ENCODE peak calls at places on chromosomes 11 and 22, in four cellular contexts. O is IMR-90, N is H1, S is mesendoderm. Q is an unnamed sample.

GRCh38 chr11:43852057-43852636 is 28.5 kb upstream of the ALKBH3 start:
- DNase-seq in O (peak), N (peak), S (peak), Q (peak)

GRCh38 chr22:43533656-43534428 is 122.0 kb downstream of the MPPED1 start:
- DNase-seq in O (no peak), N (no peak), S (no peak), Q (no peak)

GRCh38 chr11:128330203-128330602 is 257.2 kb downstream of the ETS1 start:
- DNase-seq in O (no peak), N (no peak), S (peak), Q (no peak)

GRCh38 chr11:118789501-118790356 is 1.2 kb downstream of the DDX6 start:
- DNase-seq in O (no peak), N (peak), S (peak), Q (no peak)

GRCh38 chr22:18994056-18994455 is 58.0 kb upstream of the PRODH start:
- DNase-seq in O (no peak), N (peak), S (no peak), Q (no peak)

GRCh38 chr11:97621282-97621681 is 1231.5 kb downstream of the JRKL start:
- DNase-seq in O (no peak), N (no peak), S (no peak), Q (no peak)

GRCh38 chr11:61851900-61852295 is 23.8 kb downstream of the FADS2 start:
- DNase-seq in O (no peak), N (no peak), S (no peak), Q (no peak)

GRCh38 chr11:115304774-115305472 is 199.3 kb downstream of the CADM1 start:
- DNase-seq in O (no peak), N (no peak), S (no peak), Q (no peak)

GRCh38 chr11:125593113-125593761 is 585 bp downstream of the STT3A start:
- DNase-seq in O (peak), N (no peak), S (no peak), Q (no peak)

GRCh38 chr11:123560001-123560400 is 94.4 kb downstream of the SCN3B start:
- DNase-seq in O (peak), N (no peak), S (no peak), Q (no peak)

GRCh38 chr11:82978422-82979099 is 77.0 kb downstream of the DDIAS start:
- DNase-seq in O (peak), N (no peak), S (no peak), Q (no peak)

GRCh38 chr22:27801616-27802388 is at the start of gene MN1:
- DNase-seq in O (peak), N (peak), S (no peak), Q (peak)

GRCh38 chr11:16703795-16704194 is 34.7 kb upstream of the C11orf58 start:
- DNase-seq in O (no peak), N (no peak), S (no peak), Q (no peak)

GRCh38 chr11:70233511-70233919 is 30.4 kb downstream of the FADD start:
- DNase-seq in O (peak), N (no peak), S (no peak), Q (no peak)

GRCh38 chr22:17922925-17923898 is 101.1 kb downstream of the MICAL3 start:
- DNase-seq in O (peak), N (no peak), S (no peak), Q (no peak)

GRCh38 chr22:38793721-38794466 is at the start of gene DNAL4:
- DNase-seq in O (peak), N (peak), S (peak), Q (peak)
- H3K4ac ChIP-seq in O (peak), N (no peak), S (no peak), Q (no peak)

DNA sequence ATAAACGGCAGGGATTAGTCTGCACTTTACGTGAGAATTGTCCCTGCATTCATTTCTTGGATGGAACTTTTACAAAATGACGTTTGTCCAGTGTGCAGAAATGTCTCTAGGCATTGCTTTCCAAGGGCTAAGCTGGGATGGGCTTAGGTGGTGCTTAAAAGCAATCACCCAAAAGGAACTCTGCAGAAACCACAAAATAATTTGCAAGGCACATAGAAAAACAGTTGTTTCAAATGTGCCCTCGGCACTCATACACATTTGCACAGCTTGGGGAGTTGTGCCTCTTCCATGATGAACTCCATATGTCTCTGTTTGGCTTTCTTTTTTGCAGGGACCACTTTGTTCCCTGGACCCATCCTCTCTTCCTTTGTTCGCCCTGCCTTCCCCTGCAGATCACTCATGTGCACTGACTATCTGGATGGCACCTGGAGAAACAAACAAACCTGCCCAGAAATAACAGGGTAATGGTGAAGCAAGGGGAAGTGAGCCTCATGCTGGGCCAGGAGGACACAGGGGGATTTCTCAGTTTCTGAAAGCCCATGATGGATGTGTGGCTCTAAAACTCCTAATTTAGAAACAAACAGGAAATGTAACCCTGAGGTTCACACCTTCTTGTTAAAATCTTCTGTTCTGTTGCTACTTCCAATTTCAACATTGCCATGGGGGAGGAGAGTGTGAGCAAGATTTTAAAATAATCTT is 150.2 kb downstream of the SNX19 start:
- DNase-seq in O (no peak), N (no peak), S (no peak), Q (no peak)
- H4K5ac ChIP-seq in O (no peak), N (no peak), S (no peak), Q (no peak)

DNA sequence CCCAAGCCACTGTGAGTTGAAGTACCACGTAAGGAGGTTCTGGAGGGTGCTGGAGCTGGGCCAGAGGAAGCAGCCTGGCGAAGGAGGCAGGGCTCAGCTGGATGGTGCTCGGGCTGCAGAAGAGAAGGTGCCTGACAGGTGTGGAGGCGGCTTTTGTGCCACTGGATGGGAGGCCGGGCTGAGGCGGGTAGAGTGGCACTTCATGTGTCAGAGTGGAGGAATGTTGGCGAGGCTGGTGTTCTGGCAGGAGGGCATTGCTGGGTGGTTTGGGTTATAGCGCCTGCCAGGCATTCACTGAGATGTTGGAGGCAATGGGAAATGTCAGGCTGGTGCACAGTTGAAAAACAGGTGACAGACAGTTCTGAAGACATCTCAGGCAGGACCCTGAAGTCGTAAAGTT is 24.2 kb downstream of the UBE2L3 start:
- DNase-seq in O (no peak), N (no peak), S (no peak), Q (no peak)
- H3K4ac ChIP-seq in O (no peak), N (no peak), S (no peak), Q (no peak)

DNA sequence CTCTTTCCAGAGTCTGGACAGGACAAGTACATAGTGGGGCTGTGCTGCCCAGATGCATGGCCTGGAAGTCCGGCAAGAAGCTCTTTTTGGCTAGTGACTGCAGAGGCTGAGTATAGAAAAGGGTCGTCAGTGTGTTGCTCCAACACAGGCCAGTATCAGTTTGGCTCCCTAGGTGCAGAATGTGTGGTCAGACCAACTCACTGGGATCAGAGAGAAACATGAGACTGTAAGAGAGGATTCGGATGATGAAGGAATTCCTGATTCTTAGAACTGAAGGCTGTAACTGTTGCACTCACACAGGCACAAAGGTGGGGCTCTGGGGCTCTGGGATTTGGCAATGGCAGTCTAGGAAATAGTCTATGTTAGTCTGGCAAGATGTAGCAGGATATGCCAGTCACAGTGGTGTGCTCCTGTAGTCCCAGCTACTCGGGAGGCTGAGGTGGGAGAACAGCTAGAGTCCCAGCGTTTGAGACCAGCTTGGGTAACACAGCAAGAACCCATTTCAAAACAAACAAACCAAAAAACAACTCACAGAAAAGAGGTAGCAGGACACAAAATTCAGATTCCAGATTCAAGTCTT is 11.1 kb upstream of the UPB1 start:
- DNase-seq in O (peak), N (no peak), S (no peak), Q (no peak)
- H4K5ac ChIP-seq in O (no peak), N (no peak), S (no peak), Q (no peak)

GRCh38 chr11:2210366-2211112 is 38.9 kb upstream of the TH start:
- DNase-seq in O (no peak), N (peak), S (no peak), Q (peak)
- H3K4ac ChIP-seq in O (no peak), N (no peak), S (no peak), Q (no peak)

DNA sequence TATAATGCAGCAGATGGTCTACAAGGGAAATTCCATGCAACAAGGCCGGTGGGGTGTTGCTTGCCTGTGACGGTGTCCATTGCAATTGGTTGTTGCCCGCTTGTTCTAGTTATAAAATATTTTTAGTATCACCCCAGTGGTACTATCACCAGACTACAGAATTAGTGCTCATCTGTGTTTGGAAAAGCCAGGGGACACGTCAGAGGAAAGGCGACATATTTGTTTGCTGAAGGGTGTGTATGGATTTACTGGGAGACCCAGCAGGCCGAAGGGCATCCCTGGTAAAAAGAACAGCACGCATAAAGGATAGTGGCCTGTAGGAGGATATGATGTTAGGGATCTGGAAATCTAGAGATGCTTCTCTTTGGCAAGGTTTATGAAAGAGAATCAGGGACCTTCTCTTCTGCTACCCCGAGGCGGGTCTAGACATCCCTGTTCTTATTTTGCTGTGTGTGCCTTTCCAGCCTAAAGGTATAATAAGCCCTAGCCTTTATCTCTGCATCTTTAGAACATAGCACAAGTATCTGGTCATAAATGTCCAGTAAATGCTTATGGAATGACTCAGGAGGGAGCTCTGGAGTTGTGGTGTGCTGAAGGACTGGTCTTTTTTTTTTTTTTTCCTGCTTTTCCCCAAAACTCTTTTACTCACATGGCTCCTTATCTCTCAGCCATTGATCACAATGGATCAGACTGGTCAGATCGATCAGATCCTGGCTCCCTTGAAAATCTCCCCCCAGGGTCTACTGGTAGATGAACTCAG is 90.9 kb downstream of the LDLRAD3 start:
- DNase-seq in O (peak), N (no peak), S (no peak), Q (no peak)
- H4K5ac ChIP-seq in O (peak), N (no peak), S (no peak), Q (no peak)

DNA sequence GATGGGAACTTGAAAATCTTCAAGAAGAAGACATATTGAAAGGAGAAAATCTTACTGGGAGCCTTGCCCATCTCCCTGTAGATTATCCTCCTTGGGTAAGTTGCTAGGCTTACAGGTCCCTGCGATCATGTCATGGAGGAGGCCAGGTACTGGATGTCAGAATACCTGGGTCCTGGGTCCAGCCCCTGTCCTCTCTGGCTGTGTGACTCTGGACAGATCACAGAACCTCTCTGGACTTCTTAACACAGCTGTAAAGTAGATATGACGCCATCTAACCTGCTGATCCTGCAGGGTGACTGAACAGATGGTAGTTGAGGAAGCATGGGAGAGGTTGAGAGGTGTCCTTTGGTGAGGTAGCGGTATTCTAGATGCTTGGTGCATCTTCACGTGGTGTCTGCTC is 4.1 kb downstream of the TSKU start:
- DNase-seq in O (no peak), N (no peak), S (no peak), Q (no peak)
- H3K4ac ChIP-seq in O (no peak), N (no peak), S (no peak), Q (no peak)

GRCh38 chr22:40679249-40679963 is at the start of gene MCHR1:
- DNase-seq in O (peak), N (no peak), S (no peak), Q (no peak)

GRCh38 chr22:40679964-40680818 is 907 bp downstream of the MCHR1 start:
- DNase-seq in O (peak), N (no peak), S (peak), Q (no peak)

GRCh38 chr22:40678493-40679248 is 613 bp upstream of the MCHR1 start:
- DNase-seq in O (no peak), N (no peak), S (no peak), Q (no peak)

GRCh38 chr22:40680819-40681183 is 1.5 kb downstream of the MCHR1 start:
- DNase-seq in O (no peak), N (no peak), S (no peak), Q (no peak)

DNA sequence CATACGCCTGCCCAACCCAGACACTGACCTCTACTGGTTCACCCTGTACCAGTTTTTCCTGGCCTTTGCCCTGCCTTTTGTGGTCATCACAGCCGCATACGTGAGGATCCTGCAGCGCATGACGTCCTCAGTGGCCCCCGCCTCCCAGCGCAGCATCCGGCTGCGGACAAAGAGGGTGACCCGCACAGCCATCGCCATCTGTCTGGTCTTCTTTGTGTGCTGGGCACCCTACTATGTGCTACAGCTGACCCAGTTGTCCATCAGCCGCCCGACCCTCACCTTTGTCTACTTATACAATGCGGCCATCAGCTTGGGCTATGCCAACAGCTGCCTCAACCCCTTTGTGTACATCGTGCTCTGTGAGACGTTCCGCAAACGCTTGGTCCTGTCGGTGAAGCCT is 2.2 kb downstream of the MCHR1 start:
- DNase-seq in O (no peak), N (no peak), S (no peak), Q (no peak)
- H4K5ac ChIP-seq in O (no peak), N (no peak), S (no peak), Q (no peak)